ENCODE peak calls at places on chromosomes 7 and 10, in four cellular contexts. H is aorta, X is dorsolateral prefrontal cortex, Q is cardiac fibroblast. B is an unnamed sample.

GRCh38 chr7:95874541-95875265 is 102.3 kb downstream of the DYNC1I1 start:
- DNase-seq in H (no peak), X (no peak), Q (peak; percentile 27), B (no peak)

GRCh38 chr7:151839511-151839921 is 37.4 kb downstream of the PRKAG2 start:
- DNase-seq in H (peak; percentile 32), X (peak; percentile 34), Q (no peak), B (no peak)

GRCh38 chr10:49484501-49485230 is 54.3 kb downstream of the ERCC6 start:
- DNase-seq in H (no peak), X (no peak), Q (peak; percentile 78), B (peak; percentile 59)

GRCh38 chr10:125227546-125227945 is 67.2 kb upstream of the CTBP2 start:
- DNase-seq in H (no peak), X (no peak), Q (no peak), B (no peak)

GRCh38 chr7:85000973-85001372 is 185.9 kb downstream of the SEMA3D start:
- DNase-seq in H (no peak), X (no peak), Q (no peak), B (no peak)

GRCh38 chr10:124743188-124744046 is 761 bp downstream of the FAM53B start:
- DNase-seq in H (no peak), X (no peak), Q (peak; percentile 47), B (peak; percentile 64)

GRCh38 chr7:12788591-12788990 is 101.2 kb downstream of the ARL4A start:
- DNase-seq in H (no peak), X (no peak), Q (no peak), B (no peak)

GRCh38 chr7:2313450-2314208 is 612 bp downstream of the SNX8 start:
- DNase-seq in H (peak; percentile 65), X (no peak), Q (peak; percentile 32), B (peak; percentile 41)

GRCh38 chr10:47264797-47265281 is 35.2 kb upstream of the GDF10 start:
- DNase-seq in H (no peak), X (no peak), Q (no peak), B (no peak)

B was measured in astrocyte of the hippocampus.